ENCODE peak calls at places on chromosomes 16 and 17, in four cellular contexts. P, F, T and O are unnamed samples.

GRCh38 chr16:1458336-1458976 is 14.1 kb upstream of the CCDC154 start:
- DNase-seq in P (no peak), F (peak), T (peak), O (no peak)

GRCh38 chr16:14462811-14463210 is 167.2 kb downstream of the PARN start:
- DNase-seq in P (no peak), F (peak), T (no peak), O (peak)

GRCh38 chr16:15803608-15804007 is 53.2 kb downstream of the MYH11 start:
- DNase-seq in P (no peak), F (no peak), T (no peak), O (no peak)

GRCh38 chr16:81526935-81527334 is 82.3 kb downstream of the CMIP start:
- DNase-seq in P (no peak), F (peak), T (peak), O (peak)

GRCh38 chr16:77211880-77212735 is 12.9 kb downstream of the SYCE1L start:
- DNase-seq in P (peak), F (peak), T (no peak), O (peak)

GRCh38 chr17:79995691-79996090 is 40.0 kb downstream of the TBC1D16 start:
- DNase-seq in P (no peak), F (no peak), T (no peak), O (peak)

GRCh38 chr16:48013476-48013875 is 142.3 kb downstream of the ABCC12 start:
- DNase-seq in P (no peak), F (peak), T (no peak), O (peak)

GRCh38 chr17:2179615-2180295 is 123.8 kb downstream of the SMG6 start:
- DNase-seq in P (peak), F (peak), T (peak), O (peak)

GRCh38 chr17:5583426-5584382 is 605 bp downstream of the NLRP1 start:
- DNase-seq in P (no peak), F (peak), T (peak), O (no peak)

GRCh38 chr17:9465216-9465921 is 110.3 kb downstream of the STX8 start:
- DNase-seq in P (no peak), F (peak), T (peak), O (peak)

GRCh38 chr16:22948603-22949368 is 134.8 kb downstream of the HS3ST2 start:
- DNase-seq in P (peak), F (peak), T (peak), O (peak)

GRCh38 chr17:62819511-62820221 is 11.6 kb upstream of the MARCHF10 start:
- DNase-seq in P (peak), F (peak), T (peak), O (peak)

GRCh38 chr17:4485676-4486646 is 12.7 kb upstream of the SPNS2 start:
- DNase-seq in P (no peak), F (no peak), T (no peak), O (no peak)

GRCh38 chr17:27456681-27457404 is 595 bp downstream of the KSR1 start:
- DNase-seq in P (peak), F (no peak), T (no peak), O (no peak)

GRCh38 chr17:11921296-11921695 is 76.0 kb downstream of the ZNF18 start:
- DNase-seq in P (no peak), F (no peak), T (no peak), O (no peak)

GRCh38 chr17:11925271-11926021 is 71.8 kb downstream of the ZNF18 start:
- DNase-seq in P (no peak), F (no peak), T (no peak), O (no peak)

GRCh38 chr17:11928436-11928835 is 68.8 kb downstream of the ZNF18 start:
- DNase-seq in P (no peak), F (no peak), T (no peak), O (no peak)

GRCh38 chr17:11917415-11917814 is 79.9 kb downstream of the ZNF18 start:
- DNase-seq in P (no peak), F (no peak), T (no peak), O (no peak)

GRCh38 chr17:11922634-11923033 is 74.6 kb downstream of the ZNF18 start:
- DNase-seq in P (no peak), F (no peak), T (no peak), O (no peak)
- TF ChIP-seq CTCF in P (no peak), F (no peak), T (no peak), O (no peak)

GRCh38 chr16:66842765-66843164 is 1.4 kb upstream of the CA7 start:
- DNase-seq in P (no peak), F (no peak), T (no peak), O (peak)

GRCh38 chr16:66843191-66843590 is 1.0 kb upstream of the CA7 start:
- DNase-seq in P (no peak), F (no peak), T (no peak), O (no peak)

GRCh38 chr16:66845080-66845410 is 831 bp downstream of the CA7 start:
- DNase-seq in P (no peak), F (no peak), T (no peak), O (no peak)

GRCh38 chr16:66844342-66845079 is at the start of gene CA7:
- DNase-seq in P (no peak), F (no peak), T (no peak), O (no peak)

GRCh38 chr16:66844009-66844341 is 239 bp upstream of the CA7 start:
- DNase-seq in P (no peak), F (no peak), T (no peak), O (no peak)
- H3K4me3 ChIP-seq in P (no peak), F (no peak), T (no peak), O (no peak)

DNA sequence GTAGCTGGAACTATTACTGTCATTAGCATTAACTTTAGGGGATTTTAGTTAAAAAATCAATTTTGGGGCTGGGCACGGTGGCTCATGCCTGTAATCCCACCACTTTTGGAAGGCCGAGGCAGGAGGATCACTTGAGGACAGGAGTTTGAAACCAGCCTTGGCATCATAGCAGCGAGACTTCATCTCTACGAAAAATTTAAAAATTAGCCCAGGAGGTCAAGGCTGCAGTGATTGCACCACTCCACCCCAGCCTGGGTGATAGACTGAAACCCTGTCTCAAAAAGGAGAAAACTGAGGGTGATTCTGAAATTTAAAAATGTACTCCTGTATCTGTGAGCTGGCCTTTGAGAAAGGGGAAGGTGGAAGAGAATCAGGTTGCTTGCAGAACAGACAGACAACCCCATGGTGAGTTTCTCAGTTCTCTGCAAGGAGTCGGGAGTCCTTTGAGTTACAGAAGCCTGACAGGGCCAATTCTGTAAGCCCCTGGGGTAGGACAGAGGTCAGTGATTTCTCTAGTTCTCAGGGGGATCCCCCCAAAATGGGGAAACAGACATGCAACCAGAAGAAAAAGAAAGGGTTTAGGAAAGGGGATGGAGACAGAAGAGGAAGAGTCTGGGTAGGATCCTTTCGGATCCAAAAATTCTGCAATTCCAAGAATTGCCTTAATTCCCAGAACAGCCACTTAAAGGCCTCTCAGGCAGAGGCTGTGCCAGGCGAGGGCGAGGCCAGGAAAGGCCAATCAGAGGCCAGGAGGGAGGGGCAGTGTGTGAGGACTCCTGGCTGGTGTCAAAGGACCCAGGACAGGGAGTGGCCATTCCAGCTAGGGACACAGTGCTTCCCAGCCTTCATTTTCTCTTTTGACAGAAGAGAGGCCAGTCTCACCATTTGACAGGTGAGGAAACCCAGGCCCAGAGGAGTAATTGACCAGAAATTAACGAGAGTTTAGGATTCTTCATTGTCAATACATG is 6.7 kb downstream of the NUPR1 start:
- DNase-seq in P (peak), F (no peak), T (peak), O (no peak)
- TF ChIP-seq CTCF in P (no peak), F (no peak), T (no peak), O (no peak)

DNA sequence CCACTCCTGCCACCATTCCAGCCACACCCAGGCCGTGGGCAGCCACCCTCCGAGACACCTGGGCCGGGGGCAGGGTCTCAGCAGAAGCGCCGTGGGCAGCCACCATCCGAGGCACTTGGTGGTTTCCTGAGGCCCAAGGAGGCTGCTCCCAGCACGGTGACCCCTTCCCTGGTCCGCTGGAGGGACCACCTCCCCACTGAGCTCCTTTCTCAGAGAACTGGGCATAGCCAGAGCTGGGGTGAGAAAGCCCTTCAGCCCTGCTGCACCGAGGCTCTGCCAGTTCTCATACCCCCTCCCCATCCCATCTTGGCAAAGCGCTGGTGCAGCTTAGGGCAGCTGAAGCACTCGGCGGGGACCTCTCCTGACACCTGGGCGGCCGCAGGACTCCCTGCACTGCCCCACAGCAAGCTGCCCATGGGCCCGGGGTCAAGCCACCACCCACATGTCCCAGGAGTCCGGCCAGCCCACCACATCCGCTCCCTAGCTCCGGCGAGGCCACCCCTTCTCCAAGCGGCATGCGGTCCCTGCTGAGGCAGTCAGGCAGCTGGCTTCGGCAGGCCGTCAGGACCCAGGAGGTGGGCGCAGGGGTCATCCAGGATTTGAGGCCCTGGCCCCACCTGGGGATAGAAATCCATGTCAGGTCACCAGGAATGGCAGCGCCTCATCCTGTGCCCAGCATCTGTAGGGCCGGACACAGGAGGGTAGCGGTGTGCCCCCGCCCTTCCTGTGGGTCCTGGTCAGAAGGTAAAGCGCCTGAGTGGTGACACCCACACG is 1.3 kb upstream of the CYBA start:
- DNase-seq in P (no peak), F (no peak), T (no peak), O (no peak)
- H3K4me3 ChIP-seq in P (no peak), F (no peak), T (no peak), O (no peak)

DNA sequence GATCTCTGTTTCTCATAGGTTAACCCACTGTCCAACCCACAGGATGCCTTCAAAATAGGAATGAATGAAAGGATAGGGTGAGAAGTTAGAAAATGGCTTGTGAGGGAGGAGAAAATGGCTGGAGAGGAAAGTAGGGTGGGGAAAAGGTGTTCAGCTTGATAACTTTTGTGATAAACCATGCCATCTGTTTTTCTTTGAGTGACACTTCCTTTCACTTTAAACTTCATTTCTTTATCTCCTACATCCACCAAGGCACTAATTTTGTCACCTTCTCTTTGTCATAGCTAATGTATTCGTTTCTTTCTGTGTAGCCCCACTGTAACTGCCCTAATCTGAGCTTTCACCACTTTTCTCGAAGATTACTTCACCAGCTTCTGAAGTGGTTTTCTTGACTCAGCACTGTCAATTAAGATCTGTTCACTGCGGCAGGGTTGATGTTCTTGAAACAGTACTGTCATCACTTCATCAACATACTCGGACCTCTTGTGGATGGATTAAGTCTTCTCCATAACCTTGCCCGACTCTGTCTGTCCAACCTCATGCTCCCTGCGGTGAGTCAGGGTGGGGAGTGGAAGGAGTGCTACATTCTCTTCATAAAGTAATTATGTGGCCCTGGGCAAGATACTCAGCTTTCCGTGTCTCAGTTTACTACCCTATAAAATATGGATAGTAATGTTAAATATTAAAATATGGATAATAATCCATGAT is 5.5 kb upstream of the KRT10 start:
- DNase-seq in P (no peak), F (peak), T (no peak), O (peak)
- TF ChIP-seq CTCF in P (no peak), F (no peak), T (no peak), O (no peak)

DNA sequence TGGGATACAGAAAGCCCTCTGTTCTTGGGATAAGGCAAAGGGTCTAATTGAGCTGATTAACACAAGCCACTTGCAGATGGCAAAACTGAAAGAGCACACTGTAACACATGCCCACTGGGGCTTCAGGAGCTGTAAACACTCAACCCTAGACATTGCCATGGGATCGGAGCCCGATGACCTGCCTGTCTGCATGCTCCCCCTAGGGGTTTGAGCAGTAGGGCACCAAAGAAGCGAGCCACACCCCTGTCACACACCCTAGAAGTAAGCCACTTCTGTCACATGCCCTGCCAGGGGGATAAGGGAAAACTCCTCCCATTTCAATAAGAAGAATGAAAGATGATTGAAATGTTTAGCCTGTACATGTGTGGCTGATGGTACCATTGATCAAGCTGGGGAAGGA is 81.3 kb upstream of the IRX6 start:
- DNase-seq in P (no peak), F (no peak), T (no peak), O (no peak)
- H3K4me3 ChIP-seq in P (no peak), F (no peak), T (no peak), O (no peak)

GRCh38 chr17:32483451-32484019 is 3.3 kb upstream of the CDK5R1 start:
- DNase-seq in P (peak), F (peak), T (peak), O (peak)
- TF ChIP-seq CTCF in P (peak), F (peak), T (peak), O (peak)